ENCODE peak calls at places on chromosome 3, in four cellular contexts. One of them, this sample, is unnamed.

GRCh38 chr3:9102240-9102841 is 139.1 kb upstream of the RAD18 start:
- DNase-seq in fibroblast of mammary gland: no peak
- DNase-seq in putamen: no peak
- DNase-seq in CD4-positive, CD25-positive, alpha-beta regulatory T cell: no peak
- DNase-seq in this sample: no peak

GRCh38 chr3:184154909-184155643 is at the start of gene DVL3:
- DNase-seq in CD4-positive, CD25-positive, alpha-beta regulatory T cell: peak; percentile 46
- DNase-seq in fibroblast of mammary gland: peak; percentile 55
- DNase-seq in putamen: peak; percentile 71
- DNase-seq in this sample: peak; percentile 42

GRCh38 chr3:22231061-22231460 is 480.1 kb upstream of the ZNF385D start:
- DNase-seq in CD4-positive, CD25-positive, alpha-beta regulatory T cell: no peak
- DNase-seq in fibroblast of mammary gland: peak; percentile 57
- DNase-seq in putamen: no peak
- DNase-seq in this sample: no peak

GRCh38 chr3:73073091-73073707 is 11.7 kb downstream of the EBLN2 start:
- DNase-seq in CD4-positive, CD25-positive, alpha-beta regulatory T cell: no peak
- DNase-seq in fibroblast of mammary gland: no peak
- DNase-seq in putamen: no peak
- DNase-seq in this sample: no peak

GRCh38 chr3:111810909-111811308 is 48.2 kb upstream of the PHLDB2 start:
- DNase-seq in putamen: no peak
- DNase-seq in CD4-positive, CD25-positive, alpha-beta regulatory T cell: no peak
- DNase-seq in fibroblast of mammary gland: peak; percentile 96
- DNase-seq in this sample: no peak

GRCh38 chr3:171745577-171746319 is 64.5 kb downstream of the PLD1 start:
- DNase-seq in CD4-positive, CD25-positive, alpha-beta regulatory T cell: no peak
- DNase-seq in putamen: no peak
- DNase-seq in fibroblast of mammary gland: no peak
- DNase-seq in this sample: no peak

GRCh38 chr3:11835028-11835639 is 11.6 kb downstream of the TAMM41 start:
- DNase-seq in CD4-positive, CD25-positive, alpha-beta regulatory T cell: no peak
- DNase-seq in fibroblast of mammary gland: peak; percentile 50
- DNase-seq in putamen: no peak
- DNase-seq in this sample: peak; percentile 6

GRCh38 chr3:30290479-30290878 is 315.9 kb upstream of the TGFBR2 start:
- DNase-seq in putamen: no peak
- DNase-seq in fibroblast of mammary gland: no peak
- DNase-seq in CD4-positive, CD25-positive, alpha-beta regulatory T cell: no peak
- DNase-seq in this sample: no peak

GRCh38 chr3:70570584-70570983 is 258.1 kb upstream of the MDFIC2 start:
- DNase-seq in fibroblast of mammary gland: no peak
- DNase-seq in putamen: no peak
- DNase-seq in CD4-positive, CD25-positive, alpha-beta regulatory T cell: no peak
- DNase-seq in this sample: no peak

GRCh38 chr3:141796436-141797166 is 33.4 kb downstream of the GRK7 start:
- DNase-seq in CD4-positive, CD25-positive, alpha-beta regulatory T cell: peak; percentile 24
- DNase-seq in fibroblast of mammary gland: peak; percentile 45
- DNase-seq in putamen: no peak
- DNase-seq in this sample: peak; percentile 70

GRCh38 chr3:129597087-129597791 is 9.2 kb downstream of the PLXND1 start:
- DNase-seq in putamen: no peak
- DNase-seq in fibroblast of mammary gland: peak; percentile 61
- DNase-seq in CD4-positive, CD25-positive, alpha-beta regulatory T cell: no peak
- DNase-seq in this sample: no peak

GRCh38 chr3:153348457-153349137 is 186.6 kb downstream of the RAP2B start:
- DNase-seq in putamen: no peak
- DNase-seq in CD4-positive, CD25-positive, alpha-beta regulatory T cell: no peak
- DNase-seq in fibroblast of mammary gland: peak; percentile 12
- DNase-seq in this sample: no peak

GRCh38 chr3:110157221-110157620 is 819.9 kb upstream of the DPPA4 start:
- DNase-seq in putamen: no peak
- DNase-seq in fibroblast of mammary gland: no peak
- DNase-seq in CD4-positive, CD25-positive, alpha-beta regulatory T cell: no peak
- DNase-seq in this sample: no peak

GRCh38 chr3:173502983-173503568 is 105.5 kb downstream of the NLGN1 start:
- DNase-seq in CD4-positive, CD25-positive, alpha-beta regulatory T cell: no peak
- DNase-seq in fibroblast of mammary gland: peak; percentile 65
- DNase-seq in putamen: no peak
- DNase-seq in this sample: no peak

GRCh38 chr3:127760361-127760760 is 62.0 kb downstream of the MGLL start:
- DNase-seq in CD4-positive, CD25-positive, alpha-beta regulatory T cell: no peak
- DNase-seq in fibroblast of mammary gland: no peak
- DNase-seq in putamen: no peak
- DNase-seq in this sample: no peak

GRCh38 chr3:105791919-105792786 is 76.7 kb downstream of the CBLB start:
- DNase-seq in CD4-positive, CD25-positive, alpha-beta regulatory T cell: no peak
- DNase-seq in fibroblast of mammary gland: peak; percentile 100
- DNase-seq in putamen: no peak
- DNase-seq in this sample: no peak

GRCh38 chr3:148344522-148344921 is 353.2 kb upstream of the AGTR1 start:
- DNase-seq in putamen: no peak
- DNase-seq in fibroblast of mammary gland: no peak
- DNase-seq in CD4-positive, CD25-positive, alpha-beta regulatory T cell: no peak
- DNase-seq in this sample: no peak

GRCh38 chr3:69008980-69009379 is 4.5 kb downstream of the EOGT start:
- DNase-seq in fibroblast of mammary gland: no peak
- DNase-seq in putamen: no peak
- DNase-seq in CD4-positive, CD25-positive, alpha-beta regulatory T cell: no peak
- DNase-seq in this sample: no peak

GRCh38 chr3:31621314-31621713 is 88.6 kb downstream of the STT3B start:
- DNase-seq in CD4-positive, CD25-positive, alpha-beta regulatory T cell: no peak
- DNase-seq in fibroblast of mammary gland: no peak
- DNase-seq in putamen: no peak
- DNase-seq in this sample: no peak

GRCh38 chr3:177490626-177491025 is 293.3 kb upstream of the TBL1XR1 start:
- DNase-seq in fibroblast of mammary gland: no peak
- DNase-seq in putamen: peak; percentile 90
- DNase-seq in CD4-positive, CD25-positive, alpha-beta regulatory T cell: no peak
- DNase-seq in this sample: no peak

GRCh38 chr3:196422976-196423781 is 9.0 kb downstream of the UBXN7 start:
- DNase-seq in CD4-positive, CD25-positive, alpha-beta regulatory T cell: no peak
- DNase-seq in putamen: peak; percentile 5
- DNase-seq in fibroblast of mammary gland: peak; percentile 36
- DNase-seq in this sample: no peak